ENCODE peak calls at places on chromosome 15, in six cellular contexts. K is breast epithelium, W is cardiac muscle cell, P is HCT116, L is astrocyte of the spinal cord, H is Panc1. S is an unnamed sample.

GRCh38 chr15:64895285-64896065 is 16.2 kb upstream of the ANKDD1A start:
- DNase-seq in K (no peak), H (no peak), P (no peak), L (peak), W (peak), S (peak)

GRCh38 chr15:100785181-100786138 is 94.2 kb upstream of the ALDH1A3 start:
- DNase-seq in L (no peak), P (no peak), W (no peak), H (no peak), K (no peak), S (no peak)

GRCh38 chr15:50256188-50257041 is 9.1 kb downstream of the HDC start:
- DNase-seq in K (no peak), L (peak), H (no peak), W (peak), P (peak), S (peak)

GRCh38 chr15:63080638-63081250 is 38.2 kb downstream of the TPM1 start:
- DNase-seq in P (no peak), H (no peak), K (no peak), W (no peak), L (no peak), S (no peak)

GRCh38 chr15:40340740-40341400 is at the start of gene CCDC9B:
- DNase-seq in L (peak), P (peak), H (no peak), K (peak), W (peak), S (peak)

GRCh38 chr15:42282926-42283325 is 9.7 kb upstream of the TMEM87A start:
- DNase-seq in P (no peak), K (no peak), L (no peak), H (no peak), W (no peak), S (no peak)

GRCh38 chr15:100687532-100688215 is 85.3 kb downstream of the ASB7 start:
- DNase-seq in H (no peak), W (peak), P (no peak), L (peak), K (no peak), S (peak)

GRCh38 chr15:50774450-50774849 is 8.9 kb upstream of the SPPL2A start:
- DNase-seq in L (no peak), P (no peak), K (no peak), W (no peak), H (no peak), S (no peak)

GRCh38 chr15:63860161-63860954 is 26.6 kb upstream of the HERC1 start:
- DNase-seq in L (no peak), K (no peak), P (no peak), W (no peak), H (no peak), S (no peak)

GRCh38 chr15:67066041-67067021 is 929 bp downstream of the SMAD3 start:
- DNase-seq in L (no peak), K (no peak), P (no peak), W (no peak), H (no peak), S (no peak)

GRCh38 chr15:42175671-42176070 is 19.2 kb upstream of the PLA2G4F start:
- DNase-seq in H (no peak), L (no peak), K (no peak), P (no peak), W (no peak), S (no peak)

GRCh38 chr15:61133361-61133760 is 95.7 kb downstream of the RORA start:
- DNase-seq in W (no peak), L (no peak), H (no peak), P (no peak), K (no peak), S (no peak)

GRCh38 chr15:64916365-64916764 is 4.7 kb downstream of the ANKDD1A start:
- DNase-seq in W (no peak), K (no peak), L (no peak), H (no peak), P (no peak), S (no peak)

GRCh38 chr15:89971592-89971997 is 29.5 kb upstream of the ZNF710 start:
- DNase-seq in K (peak), P (peak), L (peak), W (peak), H (peak), S (peak)

GRCh38 chr15:65653341-65653740 is 31.6 kb downstream of the SLC24A1 start:
- DNase-seq in K (no peak), H (no peak), W (no peak), L (peak), P (no peak), S (peak)

GRCh38 chr15:99451484-99451883 is 114.3 kb upstream of the MEF2A start:
- DNase-seq in H (no peak), L (no peak), K (no peak), W (no peak), P (no peak), S (no peak)

GRCh38 chr15:99452010-99452409 is 113.8 kb upstream of the MEF2A start:
- DNase-seq in W (no peak), L (no peak), P (no peak), K (no peak), H (no peak), S (no peak)

GRCh38 chr15:99447497-99448371 is 118.0 kb upstream of the MEF2A start:
- DNase-seq in K (no peak), L (no peak), H (no peak), W (peak), P (no peak), S (no peak)

GRCh38 chr15:99450896-99451358 is 114.9 kb upstream of the MEF2A start:
- DNase-seq in W (peak), L (peak), P (no peak), K (peak), H (no peak), S (peak)

DNA sequence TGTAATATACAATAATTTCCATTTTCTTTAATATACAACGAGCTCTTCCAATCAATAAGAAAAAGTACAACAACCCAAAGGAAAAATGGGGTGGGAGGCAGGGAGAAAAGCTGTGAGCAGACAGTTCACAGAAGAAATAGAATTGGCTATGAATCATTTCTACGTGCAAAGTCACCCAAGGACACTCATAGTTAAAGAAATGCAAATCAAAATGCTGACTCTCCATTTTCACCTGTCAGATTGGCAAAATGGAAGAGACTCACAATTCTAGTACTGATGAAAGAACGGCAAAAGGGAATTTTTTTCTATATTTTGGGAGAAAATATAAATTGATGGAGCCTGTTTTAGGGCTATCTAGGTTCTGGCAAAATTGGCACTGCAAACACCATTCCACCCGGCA is 116.3 kb upstream of the MEF2A start:
- DNase-seq in L (no peak), K (no peak), P (no peak), H (no peak), W (no peak), S (no peak)
- TF ChIP-seq CTCF in L (no peak), K (no peak), P (no peak), H (no peak), W (no peak), S (no peak)

GRCh38 chr15:77769700-77770099 is 137.0 kb upstream of the LINGO1 start:
- DNase-seq in H (no peak), L (no peak), K (no peak), W (no peak), P (no peak), S (no peak)

GRCh38 chr15:77773003-77773402 is 140.3 kb upstream of the LINGO1 start:
- DNase-seq in W (no peak), L (no peak), P (no peak), K (no peak), H (no peak), S (no peak)

GRCh38 chr15:77774350-77774749 is 141.6 kb upstream of the LINGO1 start:
- DNase-seq in P (no peak), L (no peak), K (no peak), H (no peak), W (no peak), S (no peak)

GRCh38 chr15:77773903-77774302 is 141.2 kb upstream of the LINGO1 start:
- DNase-seq in P (no peak), H (no peak), L (no peak), W (no peak), K (no peak), S (no peak)

GRCh38 chr15:77771616-77772015 is 138.9 kb upstream of the LINGO1 start:
- DNase-seq in H (no peak), P (no peak), K (no peak), L (no peak), W (no peak), S (no peak)
- H3K4me3 ChIP-seq in H (no peak), P (no peak), K (no peak), L (no peak), W (no peak), S (no peak)

DNA sequence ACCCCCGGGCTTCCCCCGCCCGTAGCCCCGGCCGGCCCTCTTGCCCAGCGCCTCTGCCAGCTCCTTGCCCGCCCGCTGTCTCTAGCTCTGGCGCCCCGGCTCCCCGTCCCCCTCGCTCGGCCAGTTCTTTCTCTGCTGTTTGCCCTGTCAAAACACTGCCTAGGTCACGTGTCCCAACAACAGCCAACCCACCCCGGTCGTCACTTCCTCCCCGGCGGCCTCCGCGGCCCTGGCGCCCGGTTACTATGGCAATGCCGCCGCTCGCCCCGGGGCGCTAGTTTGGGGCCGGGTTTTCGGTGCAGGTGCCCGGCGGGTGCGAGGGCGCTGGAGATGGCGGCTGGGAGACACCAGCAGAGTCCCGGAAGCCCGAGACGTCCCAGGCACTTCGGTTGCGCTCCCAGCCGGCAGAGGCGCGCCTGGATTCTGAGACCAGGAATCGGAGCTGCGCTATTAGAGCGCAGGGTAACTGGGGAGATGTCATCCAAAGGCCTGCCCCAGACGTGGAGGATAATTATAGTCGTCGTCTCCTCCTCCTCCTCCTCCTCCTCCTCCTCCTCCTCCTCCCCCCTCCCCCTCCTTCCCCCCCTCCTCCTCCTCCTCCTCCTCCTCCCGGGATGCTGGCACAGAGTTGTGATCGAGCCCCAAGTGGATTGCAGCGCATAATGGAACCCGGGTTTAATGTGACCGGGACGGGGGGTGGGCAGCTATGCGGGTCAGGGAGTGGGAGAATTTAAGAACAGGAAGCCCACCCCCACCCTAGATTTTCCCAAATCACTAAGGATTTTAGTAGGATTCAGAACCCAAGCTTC is at the start of gene ATOSA:
- DNase-seq in H (no peak), P (peak), K (peak), W (peak), L (peak), S (peak)
- TF ChIP-seq CTCF in H (no peak), P (no peak), K (no peak), W (no peak), L (peak), S (peak)

GRCh38 chr15:70093481-70094309 is 4.0 kb downstream of the TLE3 start:
- DNase-seq in L (peak), W (peak), P (no peak), H (no peak), K (peak), S (peak)

GRCh38 chr15:70091649-70092461 is 5.9 kb downstream of the TLE3 start:
- DNase-seq in L (no peak), P (no peak), H (no peak), W (peak), K (no peak), S (no peak)

GRCh38 chr15:70093070-70093469 is 4.6 kb downstream of the TLE3 start:
- DNase-seq in H (no peak), W (peak), P (no peak), K (no peak), L (no peak), S (no peak)

GRCh38 chr15:70090436-70091291 is 7.1 kb downstream of the TLE3 start:
- DNase-seq in L (no peak), K (no peak), H (no peak), P (no peak), W (no peak), S (no peak)

GRCh38 chr15:70092462-70092850 is 5.3 kb downstream of the TLE3 start:
- DNase-seq in H (no peak), K (no peak), P (no peak), W (peak), L (no peak), S (no peak)
- H3K4me3 ChIP-seq in H (peak), K (no peak), P (no peak), W (no peak), L (no peak), S (no peak)